ENCODE peak calls at places on chromosomes 12 and 14, in five cellular contexts. M, O, V, U and F are unnamed samples.

GRCh38 chr14:95953111-95953724 is 76.6 kb downstream of the TUNAR start:
- DNase-seq in M (no peak), V (no peak), O (peak; percentile 23), U (no peak), F (no peak)

GRCh38 chr14:95255487-95255886 is 64.2 kb downstream of the CLMN start:
- DNase-seq in U (peak; percentile 90), M (peak; percentile 47), O (peak; percentile 76), V (no peak), F (peak; percentile 55)

GRCh38 chr14:92687681-92688433 is 60.6 kb downstream of the LGMN start:
- DNase-seq in O (no peak), U (no peak), M (no peak), V (peak; percentile 54), F (no peak)

GRCh38 chr12:87163122-87163521 is 866.1 kb downstream of the C12orf50 start:
- DNase-seq in U (no peak), O (no peak), V (no peak), M (no peak), F (no peak)

GRCh38 chr12:106629797-106630669 is 47.2 kb downstream of the RFX4 start:
- DNase-seq in M (no peak), U (no peak), O (no peak), V (no peak), F (no peak)

GRCh38 chr12:18483723-18484325 is 222.5 kb downstream of the PIK3C2G start:
- DNase-seq in U (no peak), O (no peak), M (no peak), V (no peak), F (no peak)

GRCh38 chr12:92105110-92105509 is 40.5 kb downstream of the BTG1 start:
- DNase-seq in U (no peak), O (no peak), V (no peak), M (no peak), F (no peak)

GRCh38 chr14:22646570-22647254 is 2.6 kb upstream of the OR6J1 start:
- DNase-seq in U (no peak), V (no peak), O (no peak), M (no peak), F (no peak)

GRCh38 chr14:38079886-38080285 is 127.8 kb upstream of the SSTR1 start:
- DNase-seq in M (no peak), V (no peak), O (no peak), U (no peak), F (no peak)

GRCh38 chr14:39368261-39368959 is 63.8 kb downstream of the FBXO33 start:
- DNase-seq in M (no peak), U (no peak), O (peak; percentile 56), V (peak; percentile 49), F (peak; percentile 47)

GRCh38 chr12:25959069-25959961 is 833 bp downstream of the RASSF8 start:
- DNase-seq in M (no peak), V (peak; percentile 17), U (peak; percentile 57), O (no peak), F (peak; percentile 9)

GRCh38 chr12:122858591-122859302 is 23.5 kb downstream of the HIP1R start:
- DNase-seq in M (no peak), U (no peak), O (no peak), V (no peak), F (no peak)

GRCh38 chr14:66859063-66859671 is 330.1 kb upstream of the GARIN2 start:
- DNase-seq in M (no peak), U (no peak), V (no peak), O (no peak), F (no peak)

GRCh38 chr14:67566908-67567307 is 33.2 kb downstream of the PIGH start:
- DNase-seq in V (no peak), M (no peak), U (peak; percentile 38), O (no peak), F (no peak)

GRCh38 chr14:103545219-103545914 is 16.4 kb downstream of the TRMT61A start:
- DNase-seq in V (peak; percentile 9), U (no peak), M (no peak), O (no peak), F (no peak)

GRCh38 chr14:63555572-63555971 is 12.4 kb upstream of the PPP2R5E start:
- DNase-seq in U (no peak), V (no peak), O (no peak), M (no peak), F (no peak)

GRCh38 chr12:3147260-3147659 is 70.1 kb downstream of the TSPAN9 start:
- DNase-seq in V (no peak), M (no peak), O (no peak), U (no peak), F (no peak)

GRCh38 chr14:22184157-22185025 is 404.6 kb downstream of the DAD1 start:
- DNase-seq in M (no peak), O (no peak), U (no peak), V (no peak), F (no peak)

GRCh38 chr12:89661706-89662330 is 46.8 kb downstream of the ATP2B1 start:
- DNase-seq in M (no peak), O (no peak), U (no peak), V (no peak), F (peak; percentile 26)

GRCh38 chr12:46165191-46165590 is 103.7 kb downstream of the SLC38A1 start:
- DNase-seq in V (no peak), O (no peak), U (no peak), M (no peak), F (no peak)

GRCh38 chr12:132222096-132222807 is 78.0 kb downstream of the NOC4L start:
- DNase-seq in U (peak; percentile 68), O (peak; percentile 75), M (no peak), V (no peak), F (peak; percentile 50)

GRCh38 chr14:49408187-49408963 is 177.8 kb downstream of the RPS29 start:
- DNase-seq in U (no peak), O (no peak), M (no peak), V (no peak), F (no peak)

GRCh38 chr12:22543246-22544037 is 900 bp downstream of the C2CD5 start:
- DNase-seq in V (peak; percentile 61), M (peak; percentile 18), U (peak; percentile 89), O (peak; percentile 53), F (peak; percentile 83)

GRCh38 chr14:34692348-34692747 is 22.0 kb downstream of the CFL2 start:
- DNase-seq in U (no peak), V (no peak), O (no peak), M (no peak), F (no peak)

GRCh38 chr12:121294151-121294889 is 2.2 kb downstream of the CAMKK2 start:
- DNase-seq in M (no peak), O (no peak), V (no peak), U (peak; percentile 31), F (no peak)

GRCh38 chr12:2387051-2387834 is 334.5 kb downstream of the CACNA1C start:
- DNase-seq in O (no peak), M (no peak), V (no peak), U (no peak), F (peak; percentile 74)

GRCh38 chr14:38366374-38366773 is 110.5 kb upstream of the CLEC14A start:
- DNase-seq in V (no peak), O (no peak), U (no peak), M (no peak), F (no peak)

GRCh38 chr12:116123511-116124258 is 153.8 kb downstream of the MED13L start:
- DNase-seq in U (peak; percentile 49), M (no peak), O (peak; percentile 19), V (peak; percentile 37), F (peak; percentile 79)

GRCh38 chr14:34059925-34060746 is 109.3 kb upstream of the EGLN3 start:
- DNase-seq in U (peak; percentile 88), O (no peak), M (peak; percentile 51), V (peak; percentile 43), F (peak; percentile 60)

GRCh38 chr14:91511014-91511466 is 930 bp upstream of the PPP4R3A start:
- DNase-seq in M (no peak), U (no peak), O (peak; percentile 29), V (no peak), F (no peak)

GRCh38 chr14:22890416-22890815 is 7.4 kb downstream of the REM2 start:
- DNase-seq in O (no peak), M (no peak), U (no peak), V (no peak), F (no peak)

GRCh38 chr12:11795910-11796459 is 146.5 kb downstream of the ETV6 start:
- DNase-seq in V (no peak), U (no peak), M (no peak), O (no peak), F (no peak)

GRCh38 chr12:11794311-11794710 is 144.8 kb downstream of the ETV6 start:
- DNase-seq in V (peak; percentile 9), O (no peak), U (no peak), M (no peak), F (no peak)

GRCh38 chr12:11793896-11794295 is 144.4 kb downstream of the ETV6 start:
- DNase-seq in O (no peak), U (no peak), V (no peak), M (no peak), F (no peak)

GRCh38 chr12:11794751-11795150 is 145.3 kb downstream of the ETV6 start:
- DNase-seq in U (no peak), M (no peak), V (no peak), O (no peak), F (no peak)

DNA sequence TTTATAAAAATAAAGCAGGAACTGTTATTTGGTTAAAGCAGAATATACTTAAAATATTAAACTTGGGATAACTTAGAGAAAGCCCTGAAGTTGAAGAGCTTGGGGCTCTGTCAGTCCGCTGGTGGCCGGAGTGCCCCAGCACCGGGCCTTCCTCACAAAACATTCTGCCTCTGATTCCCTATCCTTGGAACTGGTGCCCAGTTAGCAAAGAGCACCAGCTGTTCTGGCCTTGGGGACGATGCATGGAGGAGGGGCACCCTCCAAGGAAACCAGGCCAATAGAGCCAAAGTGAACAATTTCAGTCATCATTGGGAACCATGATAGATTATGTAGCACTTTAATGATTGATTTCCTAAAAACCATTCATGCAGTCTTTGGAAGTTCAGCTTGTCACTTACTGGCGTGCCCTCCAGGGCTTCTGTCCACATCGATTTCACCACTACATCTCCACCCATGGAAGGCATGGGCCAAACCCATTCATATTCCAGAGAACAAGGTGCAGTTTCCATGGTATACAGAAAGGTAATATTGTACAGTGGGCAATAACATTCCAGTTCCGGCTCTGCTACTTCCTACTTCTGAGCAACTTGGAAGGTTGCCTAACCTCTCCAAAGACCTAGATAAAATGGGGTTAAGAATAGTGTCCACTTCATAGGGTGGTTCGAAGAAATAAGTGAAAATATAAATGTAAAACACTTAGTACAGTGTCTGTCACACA is 145.9 kb downstream of the ETV6 start:
- DNase-seq in U (no peak), V (no peak), O (no peak), M (no peak), F (no peak)
- H3K4me3 ChIP-seq in U (no peak overlapping the region), V (no peak overlapping the region), O (no peak overlapping the region), M (no peak overlapping the region), F (no peak overlapping the region)

DNA sequence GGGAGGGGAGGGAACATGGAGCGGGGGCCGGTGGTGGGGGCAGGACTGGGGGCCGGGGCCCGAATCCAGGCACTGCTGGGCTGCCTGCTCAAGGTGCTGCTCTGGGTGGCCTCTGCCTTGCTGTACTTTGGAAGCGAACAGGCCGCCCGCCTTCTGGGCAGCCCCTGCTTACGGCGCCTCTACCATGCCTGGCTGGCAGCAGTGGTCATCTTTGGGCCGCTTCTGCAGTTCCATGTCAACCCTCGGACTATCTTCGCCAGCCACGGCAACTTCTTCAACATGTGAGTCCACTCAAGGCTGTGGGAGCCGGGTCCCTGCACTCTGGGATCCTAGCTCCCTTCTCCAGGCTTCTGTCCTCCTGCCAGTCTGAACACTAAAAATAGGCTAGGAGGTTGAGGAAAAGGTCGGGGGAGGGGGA is 1.1 kb downstream of the FITM1 start:
- DNase-seq in O (no peak), V (no peak), M (no peak), U (no peak), F (no peak)
- H3K4me3 ChIP-seq in O (no peak overlapping the region), V (no peak overlapping the region), M (no peak overlapping the region), U (no peak overlapping the region), F (no peak overlapping the region)

GRCh38 chr12:79618848-79619404 is 71.8 kb downstream of the PAWR start:
- DNase-seq in M (no peak), U (no peak), V (no peak), O (no peak), F (no peak)
- H3K4me3 ChIP-seq in M (no peak overlapping the region), U (no peak overlapping the region), V (no peak overlapping the region), O (no peak overlapping the region), F (no peak overlapping the region)

GRCh38 chr14:60653709-60654161 is 4.5 kb upstream of the SIX1 start:
- DNase-seq in V (no peak), M (no peak), O (no peak), U (no peak), F (no peak)
- H3K4me3 ChIP-seq in V (no peak overlapping the region), M (no peak overlapping the region), O (no peak overlapping the region), U (no peak overlapping the region), F (no peak overlapping the region)